ENCODE peak calls at places on chromosomes 7 and 10, in four cellular contexts. F is neural progenitor cell, S is breast epithelium, P is psoas muscle. I is an unnamed sample. For H3K36me3, the result is how much of the 10 kb centered on the place peaks cover.

GRCh38 chr10:23453465-23453864 is 14.6 kb downstream of the OTUD1 start:
- DNase-seq in S (no peak), P (no peak), F (no peak), I (no peak)

GRCh38 chr7:26538683-26539082 is 247.0 kb downstream of the SNX10 start:
- DNase-seq in P (no peak), F (no peak), S (no peak), I (no peak)

GRCh38 chr7:151794508-151795167 is 82.3 kb downstream of the PRKAG2 start:
- DNase-seq in P (no peak), F (no peak), S (no peak), I (peak)

GRCh38 chr10:27372095-27372494 is 131.5 kb upstream of the ACBD5 start:
- DNase-seq in F (no peak), P (no peak), S (no peak), I (no peak)

GRCh38 chr7:139635521-139636240 is 112.2 kb downstream of the CLEC2L start:
- DNase-seq in S (no peak), P (no peak), F (peak), I (no peak)

GRCh38 chr10:22683995-22684305 is 30.4 kb downstream of the PIP4K2A start:
- DNase-seq in S (no peak), F (no peak), P (no peak), I (no peak)

GRCh38 chr10:33460461-33461294 is 126.2 kb upstream of the NRP1 start:
- DNase-seq in S (no peak), P (peak), F (no peak), I (no peak)

GRCh38 chr7:3194501-3195141 is 106.4 kb upstream of the SDK1 start:
- DNase-seq in P (no peak), S (no peak), F (peak), I (no peak)

GRCh38 chr10:26733750-26734568 is 36.5 kb downstream of the PDSS1 start:
- DNase-seq in P (no peak), F (peak), S (peak), I (no peak)

GRCh38 chr7:151514461-151515396 is 5.0 kb downstream of the RHEB start:
- DNase-seq in P (no peak), F (no peak), S (no peak), I (no peak)

GRCh38 chr7:17369686-17370426 is 71.4 kb downstream of the AHR start:
- DNase-seq in F (no peak), P (no peak), S (no peak), I (no peak)

GRCh38 chr7:155973451-155973997 is 161.3 kb upstream of the SHH start:
- DNase-seq in F (no peak), P (no peak), S (no peak), I (no peak)

GRCh38 chr7:104206841-104207240 is 972 bp downstream of the ORC5 start:
- DNase-seq in F (no peak), S (no peak), P (no peak), I (no peak)

GRCh38 chr10:8144496-8144895 is 90.0 kb downstream of the GATA3 start:
- DNase-seq in F (no peak), S (no peak), P (no peak), I (no peak)

GRCh38 chr10:60299961-60300883 is 89.5 kb downstream of the ANK3 start:
- DNase-seq in P (no peak), S (no peak), F (peak), I (no peak)

GRCh38 chr7:65238785-65239184 is 134.9 kb upstream of the ZNF92 start:
- DNase-seq in S (no peak), F (no peak), P (no peak), I (no peak)

GRCh38 chr10:81524467-81524866 is 350.5 kb upstream of the NRG3 start:
- DNase-seq in S (no peak), F (no peak), P (no peak), I (no peak)

GRCh38 chr10:89426230-89426868 is 12.0 kb downstream of the IFIT5 start:
- DNase-seq in S (no peak), F (peak), P (no peak), I (no peak)

GRCh38 chr7:91636129-91636724 is 244.3 kb downstream of the MTERF1 start:
- DNase-seq in S (no peak), F (peak), P (no peak), I (peak)

GRCh38 chr10:35462491-35462934 is 126.2 kb downstream of the CCNY start:
- DNase-seq in F (peak), S (no peak), P (no peak), I (no peak)

GRCh38 chr10:58435297-58435696 is 50.1 kb downstream of the TFAM start:
- DNase-seq in F (no peak), P (peak), S (no peak), I (no peak)

GRCh38 chr10:111261066-111261465 is 184.2 kb downstream of the ADRA2A start:
- DNase-seq in P (no peak), F (no peak), S (no peak), I (no peak)

GRCh38 chr7:34451923-34452322 is 206.1 kb upstream of the NPSR1 start:
- DNase-seq in P (no peak), F (no peak), S (no peak), I (no peak)

GRCh38 chr7:23353172-23353571 is 54.0 kb downstream of the MALSU1 start:
- DNase-seq in S (no peak), P (no peak), F (peak), I (no peak)

GRCh38 chr7:1638113-1638726 is 31.9 kb upstream of the ELFN1 start:
- DNase-seq in F (peak), S (no peak), P (no peak), I (peak)

GRCh38 chr7:17546206-17546998 is 247.9 kb downstream of the AHR start:
- DNase-seq in S (no peak), P (no peak), F (no peak), I (no peak)

GRCh38 chr10:10007972-10008371 is 1009.7 kb upstream of the CELF2 start:
- DNase-seq in S (no peak), P (no peak), F (no peak), I (no peak)

GRCh38 chr7:82204694-82205093 is 238.9 kb downstream of the CACNA2D1 start:
- DNase-seq in P (peak), S (no peak), F (no peak), I (no peak)

GRCh38 chr10:114289096-114289436 is 50.0 kb downstream of the VWA2 start:
- DNase-seq in F (no peak), P (no peak), S (no peak), I (no peak)

GRCh38 chr7:28564755-28565374 is 152.5 kb downstream of the CREB5 start:
- DNase-seq in P (no peak), S (no peak), F (no peak), I (no peak)

GRCh38 chr10:21399392-21400015 is 126.0 kb downstream of the SKIDA1 start:
- DNase-seq in S (no peak), P (no peak), F (no peak), I (no peak)

DNA sequence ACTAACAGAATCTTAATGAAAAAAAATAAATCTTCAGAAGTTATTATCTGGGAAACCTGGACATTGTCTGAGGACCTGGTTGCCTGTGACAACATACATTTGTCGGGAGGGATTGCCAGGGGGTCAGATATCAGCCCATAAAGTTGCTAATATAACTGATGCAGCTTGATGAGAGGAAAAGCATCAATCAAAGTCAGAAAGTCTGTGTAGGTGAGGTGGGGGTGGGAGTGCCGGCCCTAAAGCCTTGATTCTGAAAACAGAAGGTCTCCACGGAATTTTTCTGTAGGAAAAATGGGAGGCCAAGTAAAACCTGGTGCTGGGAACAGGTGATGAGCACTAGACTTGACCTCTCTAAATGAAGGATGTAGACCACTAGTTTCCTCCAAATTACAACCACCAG is 281.8 kb downstream of the FGFR2 start:
- DNase-seq in P (no peak), F (no peak), S (no peak), I (no peak)
- H3K36me3 ChIP-seq in P (under half), F (under half), S (under half), I (under half)

GRCh38 chr10:102620138-102620591 is 24.1 kb upstream of the TRIM8 start:
- DNase-seq in P (peak), S (no peak), F (no peak), I (no peak)

GRCh38 chr10:102616071-102616770 is 28.1 kb upstream of the TRIM8 start:
- DNase-seq in P (peak), F (no peak), S (no peak), I (peak)

GRCh38 chr10:102619281-102619981 is 24.8 kb upstream of the TRIM8 start:
- DNase-seq in P (no peak), S (no peak), F (no peak), I (no peak)

GRCh38 chr10:102617041-102617440 is 27.2 kb upstream of the TRIM8 start:
- DNase-seq in F (no peak), S (no peak), P (no peak), I (no peak)

DNA sequence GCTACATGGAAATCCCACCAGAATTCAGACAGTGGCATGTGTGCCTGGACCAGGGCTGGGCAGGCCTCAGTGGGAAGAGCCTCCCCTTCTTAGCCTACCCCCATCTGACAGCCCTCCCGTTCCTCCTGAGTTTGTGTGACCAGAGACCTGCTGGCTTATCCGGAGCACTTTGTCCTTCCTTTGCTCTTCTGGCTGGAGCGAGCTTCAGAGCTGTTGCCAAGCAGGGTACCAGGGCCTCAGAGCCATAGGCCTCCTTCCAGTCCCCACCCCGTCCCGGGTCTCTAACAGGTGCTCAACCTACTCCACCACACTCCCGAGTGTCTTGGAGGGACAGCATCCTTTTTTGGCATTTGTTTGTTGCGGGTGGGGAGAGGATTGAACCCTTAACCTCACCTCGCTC is 26.5 kb upstream of the TRIM8 start:
- DNase-seq in F (no peak), P (no peak), S (no peak), I (no peak)
- H3K36me3 ChIP-seq in F (under half), P (under half), S (under half), I (under half)

GRCh38 chr10:70155255-70155838 is 8.8 kb upstream of the TYSND1 start:
- DNase-seq in S (no peak), P (no peak), F (no peak), I (no peak)
- H3K36me3 ChIP-seq in S (under half), P (under half), F (under half), I (half or more)

GRCh38 chr7:5344342-5344741 is 61.6 kb downstream of the SLC29A4 start:
- DNase-seq in P (no peak), S (no peak), F (no peak), I (no peak)
- H3K36me3 ChIP-seq in P (under half), S (under half), F (under half), I (under half)

GRCh38 chr10:102400061-102400460 is 4.6 kb downstream of the NFKB2 start:
- DNase-seq in S (no peak), F (no peak), P (no peak), I (no peak)
- H3K36me3 ChIP-seq in S (under half), F (under half), P (under half), I (half or more)

GRCh38 chr7:40098810-40099209 is 35.6 kb downstream of the MPLKIP start:
- DNase-seq in P (no peak), F (no peak), S (no peak), I (no peak)

GRCh38 chr7:40093631-40094350 is 40.6 kb downstream of the MPLKIP start:
- DNase-seq in S (no peak), P (no peak), F (no peak), I (no peak)

GRCh38 chr7:40097728-40098127 is 36.7 kb downstream of the MPLKIP start:
- DNase-seq in F (no peak), S (no peak), P (no peak), I (no peak)

GRCh38 chr7:40095226-40095625 is 39.2 kb downstream of the MPLKIP start:
- DNase-seq in S (no peak), F (no peak), P (no peak), I (no peak)

DNA sequence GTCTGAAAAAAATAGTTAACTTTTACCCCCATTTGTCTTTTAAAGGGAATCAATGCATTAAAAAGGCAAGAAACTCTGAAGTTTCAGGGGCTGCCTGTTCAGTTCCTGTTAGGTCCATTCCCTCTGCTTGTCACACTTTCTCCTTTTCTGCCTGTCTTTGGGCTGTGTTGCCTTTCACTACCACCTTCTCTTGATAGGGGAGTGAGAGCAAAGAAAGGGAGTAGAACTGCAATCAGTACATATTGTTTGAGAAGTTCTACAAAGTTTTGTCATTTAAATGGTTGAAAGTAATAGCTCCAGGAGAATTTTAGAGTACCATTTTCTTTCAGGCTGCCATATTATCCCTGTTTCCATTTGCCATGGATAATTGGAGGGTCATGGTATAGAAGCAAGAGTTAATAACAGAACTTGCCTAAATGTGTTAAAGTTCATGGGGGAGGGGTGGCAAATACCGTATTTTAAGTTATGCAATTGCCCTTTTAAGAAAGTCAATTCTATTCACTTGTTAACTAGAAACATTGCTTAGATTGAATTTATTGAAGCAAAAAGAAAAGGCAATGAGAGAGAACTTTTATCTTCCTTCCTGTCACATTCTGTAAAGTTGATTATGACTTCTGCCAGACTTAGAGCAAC is 38.6 kb downstream of the MPLKIP start:
- DNase-seq in P (no peak), F (no peak), S (no peak), I (no peak)
- H3K36me3 ChIP-seq in P (under half), F (under half), S (under half), I (under half)

I was measured in WERI-Rb-1.